ENCODE peak calls at places on chromosomes 1 and 21, in five cellular contexts. G is colonic mucosa, V is small intestine, Q is Caco-2, P is stomach. X is an unnamed sample.

GRCh38 chr1:89918127-89918793 is 76.7 kb upstream of the ZNF326 start:
- DNase-seq in G (no peak), V (peak; percentile 12), Q (no peak), P (no peak), X (no peak)

GRCh38 chr1:152673016-152673415 is 2.1 kb upstream of the LCE2C start:
- DNase-seq in G (no peak), V (no peak), Q (no peak), P (no peak), X (no peak)

GRCh38 chr1:6547301-6547700 is 7.0 kb downstream of the NOL9 start:
- DNase-seq in G (no peak), V (no peak), Q (no peak), P (no peak), X (no peak)

GRCh38 chr1:200895448-200895799 is 724 bp downstream of the INAVA start:
- DNase-seq in G (no peak), V (peak; percentile 66), Q (peak; percentile 49), P (no peak), X (no peak)

GRCh38 chr1:156594124-156594678 is 2.6 kb downstream of the NAXE start:
- DNase-seq in G (no peak), V (no peak), Q (no peak), P (no peak), X (no peak)

GRCh38 chr1:53190210-53190611 is 6.4 kb upstream of the CPT2 start:
- DNase-seq in G (no peak), V (no peak), Q (no peak), P (no peak), X (no peak)

GRCh38 chr1:155081472-155082300 is 3.0 kb downstream of the EFNA3 start:
- DNase-seq in G (peak; percentile 63), V (peak; percentile 40), Q (no peak), P (no peak), X (no peak)

GRCh38 chr1:165423181-165423580 is 21.7 kb downstream of the RXRG start:
- DNase-seq in G (no peak), V (no peak), Q (no peak), P (no peak), X (no peak)

GRCh38 chr1:12060500-12060899 is 2.6 kb upstream of the TNFRSF8 start:
- DNase-seq in G (no peak), V (no peak), Q (no peak), P (no peak), X (no peak)

GRCh38 chr1:12065872-12066271 is 2.8 kb downstream of the TNFRSF8 start:
- DNase-seq in G (no peak), V (no peak), Q (no peak), P (no peak), X (no peak)

GRCh38 chr1:12059722-12060464 is 3.2 kb upstream of the TNFRSF8 start:
- DNase-seq in G (no peak), V (no peak), Q (no peak), P (no peak), X (no peak)

GRCh38 chr1:12064073-12064969 is 1.2 kb downstream of the TNFRSF8 start:
- DNase-seq in G (no peak), V (no peak), Q (no peak), P (no peak), X (no peak)

GRCh38 chr1:12063141-12064072 is at the start of gene TNFRSF8:
- DNase-seq in G (no peak), V (no peak), Q (no peak), P (no peak), X (no peak)
- H3K4me3 ChIP-seq in G (no peak within 1 kb of the TSS), V (no peak within 1 kb of the TSS), Q (no peak within 1 kb of the TSS), P (no peak within 1 kb of the TSS), X (no peak within 1 kb of the TSS)

GRCh38 chr21:9763306-9763705 is 758.1 kb upstream of the TPTE start:
- DNase-seq in G (no peak), V (no peak), Q (no peak), P (no peak), X (no peak)
- H3K9me3 ChIP-seq in G (peaks cover 13% of the 10 kb centered on the region), V (peaks cover 10% of the 10 kb centered on the region), Q (peaks cover 12% of the 10 kb centered on the region), P (peaks cover 58% of the 10 kb centered on the region), X (peaks cover 18% of the 10 kb centered on the region)

GRCh38 chr1:64826991-64827390 is 82.1 kb downstream of the RAVER2 start:
- DNase-seq in G (no peak), V (peak; percentile 74), Q (no peak), P (no peak), X (peak; percentile 10)
- H3K4me1 ChIP-seq in G (no peaks in the 10 kb centered on the region), V (no peaks in the 10 kb centered on the region), Q (no peaks in the 10 kb centered on the region), P (no peaks in the 10 kb centered on the region), X (no peaks in the 10 kb centered on the region)

DNA sequence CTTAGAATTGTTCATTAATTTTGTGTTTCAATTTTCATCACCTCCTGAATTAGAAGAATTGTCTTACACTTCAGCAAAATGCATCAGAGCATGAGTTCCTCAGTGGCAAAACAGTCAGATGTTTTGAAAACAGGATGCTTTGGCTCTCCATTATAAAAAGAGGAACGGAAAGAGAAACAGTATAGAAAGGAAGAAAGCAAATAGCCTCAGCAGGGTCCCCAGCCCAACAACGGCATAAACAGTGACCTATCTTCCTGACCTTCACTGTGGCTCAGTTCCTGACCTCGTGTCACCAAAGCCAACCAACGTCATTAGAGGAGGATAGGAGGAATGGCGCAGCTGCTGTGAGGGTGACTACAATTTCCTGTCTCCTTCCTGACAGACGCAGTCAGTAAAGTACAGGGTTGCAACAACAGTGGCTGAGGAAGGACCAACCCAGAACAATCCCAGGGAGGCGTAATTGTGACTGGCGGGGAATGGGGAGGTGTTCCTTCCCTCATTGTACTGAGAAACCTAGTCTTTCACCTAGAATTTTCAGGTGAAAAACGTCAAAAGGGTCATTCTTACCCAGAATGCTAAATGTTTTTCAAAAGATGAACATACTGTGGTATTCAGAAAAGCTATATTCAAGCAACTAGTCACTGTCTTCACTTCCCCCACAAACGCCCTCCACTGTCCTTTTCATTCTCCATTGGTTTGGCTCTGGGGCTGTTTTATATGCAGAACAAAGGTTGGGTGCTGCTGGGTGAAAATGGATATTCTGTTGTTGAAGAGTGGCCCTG is 197.9 kb upstream of the SGIP1 start:
- DNase-seq in G (peak; percentile 50), V (peak; percentile 45), Q (no peak), P (peak; percentile 63), X (no peak)
- H3K4me3 ChIP-seq in G (peak overlapping the region; percentile 10), V (no peak overlapping the region), Q (no peak overlapping the region), P (peak overlapping the region; percentile 47), X (no peak overlapping the region)

GRCh38 chr1:163914785-163915413 is 593.1 kb downstream of the NUF2 start:
- DNase-seq in G (no peak), V (no peak), Q (no peak), P (no peak), X (no peak)

GRCh38 chr1:163912491-163912890 is 590.7 kb downstream of the NUF2 start:
- DNase-seq in G (no peak), V (no peak), Q (no peak), P (no peak), X (no peak)
- H3K9me3 ChIP-seq in G (no peaks in the 10 kb centered on the region), V (no peaks in the 10 kb centered on the region), Q (no peaks in the 10 kb centered on the region), P (peaks cover 10% of the 10 kb centered on the region), X (no peaks in the 10 kb centered on the region)

GRCh38 chr21:46185717-46186116 is 1.5 kb upstream of the SPATC1L start:
- DNase-seq in G (peak; percentile 12), V (no peak), Q (no peak), P (no peak), X (no peak)
- H3K4me1 ChIP-seq in G (no peaks in the 10 kb centered on the region), V (no peaks in the 10 kb centered on the region), Q (peaks cover 11% of the 10 kb centered on the region), P (peaks cover 10% of the 10 kb centered on the region), X (peaks cover 24% of the 10 kb centered on the region)